ENCODE peak calls at places on chromosomes 5 and 9, in ten cellular contexts. K is choroid plexus epithelial cell, W is fibroblast of lung, M is AG04450, E is right lobe of liver, V is AG10803, D is HCT116, G is neural progenitor cell, A is PC-3, Z is cardiac muscle cell. N is an unnamed sample.

GRCh38 chr5:64213568-64213967 is 47.9 kb downstream of the RNF180 start:
- DNase-seq in K (no peak), W (no peak), M (no peak), E (no peak), V (no peak), D (no peak), G (no peak), A (no peak), Z (peak; percentile 22), N (no peak)

GRCh38 chr5:90553711-90554110 is 4.9 kb upstream of the ADGRV1 start:
- DNase-seq in K (no peak), W (no peak), M (no peak), E (no peak), V (no peak), D (no peak), G (no peak), A (no peak), Z (no peak), N (no peak)

GRCh38 chr5:140468188-140468587 is 66.6 kb downstream of the ANKHD1 start:
- DNase-seq in K (peak; percentile 40), W (peak; percentile 5), M (no peak), E (no peak), V (no peak), D (no peak), G (no peak), A (no peak), Z (no peak), N (no peak)

GRCh38 chr9:116198344-116198743 is 44.8 kb downstream of the PAPPA start:
- DNase-seq in K (peak; percentile 55), W (no peak), M (no peak), E (no peak), V (peak; percentile 25), D (no peak), G (no peak), A (no peak), Z (no peak), N (no peak)

GRCh38 chr5:149719666-149720065 is 10.4 kb upstream of the PPARGC1B start:
- DNase-seq in K (no peak), W (no peak), M (no peak), E (no peak), V (no peak), D (no peak), G (no peak), A (peak; percentile 95), Z (peak; percentile 51), N (no peak)

GRCh38 chr5:60789541-60789940 is 54.5 kb downstream of the ELOVL7 start:
- DNase-seq in K (no peak), W (no peak), M (no peak), E (no peak), V (no peak), D (no peak), G (no peak), A (no peak), Z (no peak), N (no peak)

GRCh38 chr5:160097981-160098380 is 21.3 kb downstream of the PWWP2A start:
- DNase-seq in K (peak; percentile 65), W (peak; percentile 80), M (peak; percentile 24), E (no peak), V (peak; percentile 57), D (no peak), G (no peak), A (no peak), Z (no peak), N (no peak)

GRCh38 chr9:27368317-27368985 is 71.5 kb upstream of the EQTN start:
- DNase-seq in K (peak; percentile 74), W (peak; percentile 77), M (no peak), E (no peak), V (peak; percentile 79), D (no peak), G (peak; percentile 52), A (no peak), Z (no peak), N (peak; percentile 19)

GRCh38 chr5:156326718-156327259 is at the start of gene SGCD:
- DNase-seq in K (peak; percentile 32), W (peak; percentile 89), M (peak; percentile 55), E (peak; percentile 51), V (peak; percentile 98), D (no peak), G (peak; percentile 8), A (no peak), Z (peak; percentile 46), N (peak; percentile 71)

GRCh38 chr5:111384220-111384619 is 128.1 kb downstream of the STARD4 start:
- DNase-seq in K (peak; percentile 30), W (peak; percentile 6), M (no peak), E (no peak), V (no peak), D (no peak), G (no peak), A (peak; percentile 21), Z (peak; percentile 16), N (no peak)

GRCh38 chr9:134391319-134392231 is 65.3 kb downstream of the RXRA start:
- DNase-seq in K (no peak), W (no peak), M (no peak), E (no peak), V (no peak), D (no peak), G (no peak), A (no peak), Z (no peak), N (no peak)

GRCh38 chr9:133374612-133375115 is 1.2 kb downstream of the SURF4 start:
- DNase-seq in K (peak; percentile 72), W (peak; percentile 60), M (no peak), E (no peak), V (peak; percentile 69), D (no peak), G (no peak), A (no peak), Z (no peak), N (no peak)

GRCh38 chr9:92140074-92140753 is 25.0 kb upstream of the SPTLC1 start:
- DNase-seq in K (peak; percentile 82), W (peak; percentile 72), M (no peak), E (peak; percentile 86), V (peak; percentile 64), D (peak; percentile 38), G (peak; percentile 89), A (peak; percentile 73), Z (peak; percentile 85), N (peak; percentile 73)

GRCh38 chr5:101142102-101142501 is 239.0 kb upstream of the ST8SIA4 start:
- DNase-seq in K (no peak), W (no peak), M (no peak), E (no peak), V (no peak), D (no peak), G (no peak), A (peak; percentile 29), Z (no peak), N (no peak)

GRCh38 chr5:1558945-1559344 is 35.2 kb upstream of the LPCAT1 start:
- DNase-seq in K (no peak), W (no peak), M (no peak), E (no peak), V (no peak), D (no peak), G (no peak), A (no peak), Z (no peak), N (no peak)

GRCh38 chr5:58360794-58361193 is 99.1 kb downstream of the PLK2 start:
- DNase-seq in K (no peak), W (no peak), M (no peak), E (no peak), V (no peak), D (no peak), G (peak; percentile 11), A (no peak), Z (no peak), N (no peak)

GRCh38 chr9:107639426-107639825 is 149.9 kb upstream of the KLF4 start:
- DNase-seq in K (no peak), W (no peak), M (no peak), E (no peak), V (no peak), D (no peak), G (no peak), A (no peak), Z (no peak), N (no peak)

GRCh38 chr5:159452480-159453167 is 122.3 kb upstream of the IL12B start:
- DNase-seq in K (no peak), W (no peak), M (no peak), E (no peak), V (no peak), D (no peak), G (no peak), A (no peak), Z (no peak), N (no peak)

DNA sequence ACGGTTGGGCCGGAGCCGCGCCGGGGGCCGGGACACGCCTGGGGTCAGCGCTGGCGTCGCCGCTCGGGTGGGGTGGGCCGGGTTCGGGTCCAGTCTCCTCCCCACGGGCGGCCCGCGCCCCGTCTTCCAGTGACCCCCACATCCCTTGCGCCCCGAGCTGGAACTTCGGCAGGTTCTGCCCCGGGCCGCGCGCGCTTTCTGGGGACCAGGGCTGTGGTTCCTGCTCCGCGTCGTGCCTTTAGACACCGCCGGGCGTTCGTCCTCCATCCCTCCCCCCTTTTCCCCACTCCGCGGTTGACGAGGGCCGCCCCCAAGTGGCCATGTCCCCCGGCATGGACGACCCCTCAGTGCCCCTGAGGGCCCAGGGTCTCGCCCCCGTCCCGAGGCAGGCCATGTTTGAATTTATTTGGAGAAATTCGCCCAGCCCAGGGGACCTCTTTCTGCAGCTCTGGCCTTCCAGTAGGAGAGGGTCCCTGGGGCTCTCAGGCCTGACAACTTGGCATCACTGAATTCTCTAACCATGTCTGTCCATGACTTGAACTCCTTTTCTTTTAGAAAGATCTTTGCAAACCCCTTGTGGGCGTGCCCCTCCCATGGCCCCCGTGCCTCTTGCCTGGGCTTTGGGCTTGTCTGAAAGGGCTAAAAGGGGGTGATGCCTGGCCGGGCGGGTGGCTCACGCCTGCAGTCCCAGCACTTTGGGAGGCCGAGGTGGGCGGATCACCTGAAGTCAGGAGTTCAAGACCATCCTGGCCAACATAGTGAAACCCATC is 3.4 kb upstream of the SQSTM1 start:
- DNase-seq in K (no peak), W (no peak), M (no peak), E (no peak), V (no peak), D (no peak), G (peak; percentile 52), A (no peak), Z (no peak), N (no peak)
- TF ChIP-seq CTCF in K (no peak), W (no peak), M (no peak), E (no peak), V (no peak), D (no peak), G (peak; percentile 32), A (no peak), Z (no peak), N (no peak)

GRCh38 chr5:142716963-142717362 is 31.1 kb upstream of the FGF1 start:
- DNase-seq in K (peak; percentile 79), W (peak; percentile 62), M (peak; percentile 33), E (peak; percentile 54), V (peak; percentile 53), D (peak; percentile 47), G (peak; percentile 79), A (peak; percentile 67), Z (peak; percentile 82), N (peak; percentile 58)
- TF ChIP-seq CTCF in K (peak; percentile 86), W (peak; percentile 72), M (peak; percentile 80), E (peak; percentile 30), V (peak; percentile 70), D (peak; percentile 65), G (peak; percentile 64), A (peak; percentile 46), Z (peak; percentile 58), N (peak; percentile 44)

GRCh38 chr9:131275332-131276106 is 791 bp downstream of the FAM78A start:
- DNase-seq in K (no peak), W (no peak), M (no peak), E (no peak), V (no peak), D (no peak), G (peak; percentile 76), A (no peak), Z (peak; percentile 76), N (peak; percentile 86)
- TF ChIP-seq CTCF in K (no peak), W (no peak), M (no peak), E (no peak), V (no peak), D (no peak), G (peak; percentile 51), A (no peak), Z (no peak), N (no peak)

GRCh38 chr5:16437974-16438373 is 27.6 kb downstream of the ZNF622 start:
- DNase-seq in K (peak; percentile 52), W (no peak), M (no peak), E (no peak), V (peak; percentile 6), D (no peak), G (no peak), A (peak; percentile 74), Z (no peak), N (no peak)
- TF ChIP-seq CTCF in K (peak; percentile 55), W (no peak), M (peak; percentile 35), E (peak; percentile 11), V (peak; percentile 27), D (peak; percentile 35), G (no peak), A (peak; percentile 70), Z (peak; percentile 11), N (no peak)

N was measured in heart left ventricle.